ENCODE peak calls at places on chromosome 7, in six cellular contexts. J, I, S, X, Q and U are unnamed samples.
A peak's percentile ranks its signal among the peaks of the same experiment; 100 is the strongest.

GRCh38 chr7:124060528-124060927 is 27.7 kb upstream of the TMEM229A start:
- DNase-seq in J (no peak), S (no peak), X (no peak), Q (no peak), I (no peak), U (no peak)

GRCh38 chr7:45645141-45645969 is 71.2 kb downstream of the ADCY1 start:
- DNase-seq in X (no peak), S (no peak), I (no peak), Q (no peak), J (no peak), U (no peak)

GRCh38 chr7:91264924-91265681 is 870 bp downstream of the FZD1 start:
- DNase-seq in Q (peak; percentile 46), S (peak; percentile 42), I (no peak), X (peak; percentile 56), J (peak; percentile 69), U (no peak)

GRCh38 chr7:158549176-158549833 is 38.3 kb downstream of the PTPRN2 start:
- DNase-seq in S (no peak), I (no peak), X (no peak), Q (no peak), J (no peak), U (no peak)

GRCh38 chr7:101952355-101953247 is 135.2 kb downstream of the CUX1 start:
- DNase-seq in Q (no peak), J (peak; percentile 14), I (no peak), S (no peak), X (no peak), U (no peak)

GRCh38 chr7:20112646-20113045 is 104.5 kb downstream of the MACC1 start:
- DNase-seq in S (no peak), J (no peak), X (no peak), I (no peak), Q (no peak), U (no peak)

GRCh38 chr7:99923200-99923599 is 3.9 kb upstream of the TRIM4 start:
- DNase-seq in Q (no peak), X (no peak), J (no peak), S (no peak), I (no peak), U (no peak)

GRCh38 chr7:33107136-33108066 is 1.8 kb downstream of the RP9 start:
- DNase-seq in Q (peak; percentile 74), X (no peak), I (peak; percentile 6), J (peak; percentile 50), S (peak; percentile 63), U (peak; percentile 23)

GRCh38 chr7:28799619-28800018 is 158.5 kb downstream of the TRIL start:
- DNase-seq in Q (no peak), J (no peak), X (no peak), S (no peak), I (no peak), U (no peak)

GRCh38 chr7:143882020-143882610 is 19.9 kb downstream of the TCAF1 start:
- DNase-seq in J (no peak), S (no peak), X (peak; percentile 25), Q (no peak), I (no peak), U (no peak)

GRCh38 chr7:34260282-34260681 is 354.9 kb downstream of the BMPER start:
- DNase-seq in Q (no peak), J (no peak), X (no peak), I (no peak), S (peak; percentile 73), U (no peak)

GRCh38 chr7:116354546-116355422 is 144.4 kb downstream of the TES start:
- DNase-seq in S (peak; percentile 98), Q (no peak), J (no peak), X (no peak), I (no peak), U (no peak)

GRCh38 chr7:44508328-44508990 is 18.0 kb upstream of the NUDCD3 start:
- DNase-seq in J (peak; percentile 50), S (no peak), I (no peak), X (no peak), Q (peak; percentile 5), U (no peak)

GRCh38 chr7:38306136-38306535 is 32.7 kb upstream of the TARP start:
- DNase-seq in J (no peak), S (peak; percentile 69), X (no peak), Q (no peak), I (no peak), U (no peak)

GRCh38 chr7:81195033-81195432 is 276.2 kb upstream of the SEMA3C start:
- DNase-seq in Q (no peak), S (no peak), J (no peak), X (no peak), I (no peak), U (no peak)

GRCh38 chr7:46206474-46207060 is 285.5 kb upstream of the IGFBP3 start:
- DNase-seq in J (no peak), Q (no peak), I (no peak), S (no peak), X (peak; percentile 62), U (no peak)

GRCh38 chr7:100965723-100966541 is 3.4 kb upstream of the MUC12 start:
- DNase-seq in J (peak; percentile 68), S (peak; percentile 69), Q (peak; percentile 40), I (peak; percentile 65), X (peak; percentile 96), U (peak; percentile 63)

GRCh38 chr7:28292826-28293528 is 112.4 kb upstream of the JAZF1 start:
- DNase-seq in J (no peak), X (no peak), I (no peak), Q (no peak), S (no peak), U (no peak)

GRCh38 chr7:73606801-73607691 is 17.3 kb downstream of the MLXIPL start:
- DNase-seq in I (peak; percentile 74), S (no peak), X (peak; percentile 88), Q (peak; percentile 74), J (peak; percentile 27), U (peak; percentile 73)

GRCh38 chr7:97015787-97016391 is 8.7 kb downstream of the DLX5 start:
- DNase-seq in S (no peak), J (no peak), I (no peak), Q (no peak), X (no peak), U (no peak)

GRCh38 chr7:148390381-148390780 is 200.2 kb upstream of the C7orf33 start:
- DNase-seq in Q (no peak), S (no peak), I (no peak), X (no peak), J (no peak), U (no peak)

GRCh38 chr7:83476501-83476900 is 172.4 kb downstream of the SEMA3E start:
- DNase-seq in S (no peak), Q (no peak), X (no peak), I (no peak), J (no peak), U (no peak)

GRCh38 chr7:31811650-31812461 is 124.8 kb downstream of the PPP1R17 start:
- DNase-seq in J (peak; percentile 81), S (peak; percentile 64), X (no peak), I (no peak), Q (no peak), U (no peak)

GRCh38 chr7:12299367-12299766 is 88.3 kb downstream of the TMEM106B start:
- DNase-seq in J (no peak), X (no peak), Q (no peak), S (no peak), I (no peak), U (no peak)

GRCh38 chr7:155953501-155953778 is 141.2 kb upstream of the SHH start:
- DNase-seq in X (no peak), J (no peak), Q (no peak), I (no peak), S (no peak), U (no peak)

GRCh38 chr7:50822716-50823115 is 40.0 kb upstream of the GRB10 start:
- DNase-seq in X (no peak), I (no peak), Q (no peak), S (no peak), J (no peak), U (no peak)

GRCh38 chr7:80806653-80807052 is 112.2 kb downstream of the SEMA3C start:
- DNase-seq in J (no peak), X (no peak), Q (no peak), S (no peak), I (no peak), U (no peak)

GRCh38 chr7:30835396-30835915 is 64.2 kb downstream of the MINDY4 start:
- DNase-seq in I (no peak), Q (no peak), J (no peak), X (no peak), S (no peak), U (no peak)

GRCh38 chr7:126801738-126802137 is 451.0 kb downstream of the GRM8 start:
- DNase-seq in J (no peak), I (no peak), Q (no peak), X (no peak), S (no peak), U (no peak)

GRCh38 chr7:16066805-16067459 is 354.4 kb downstream of the CRPPA start:
- DNase-seq in Q (no peak), J (no peak), S (no peak), I (no peak), X (no peak), U (no peak)

GRCh38 chr7:40647719-40648118 is 512.9 kb downstream of the SUGCT start:
- DNase-seq in J (no peak), S (no peak), X (no peak), I (no peak), Q (no peak), U (no peak)

GRCh38 chr7:51263631-51264484 is 52.8 kb downstream of the COBL start:
- DNase-seq in Q (no peak), I (no peak), S (no peak), X (no peak), J (no peak), U (no peak)

GRCh38 chr7:137657476-137658193 is 189.1 kb downstream of the DGKI start:
- DNase-seq in I (no peak), J (no peak), S (no peak), Q (no peak), X (no peak), U (no peak)

GRCh38 chr7:91089382-91089963 is 174.8 kb upstream of the FZD1 start:
- DNase-seq in X (peak; percentile 17), Q (peak; percentile 45), J (no peak), S (peak; percentile 39), I (no peak), U (no peak)

GRCh38 chr7:22751341-22751740 is 24.3 kb downstream of the IL6 start:
- DNase-seq in J (no peak), S (no peak), Q (no peak), I (no peak), X (no peak), U (no peak)

GRCh38 chr7:149732111-149732561 is 41.3 kb downstream of the ZNF467 start:
- DNase-seq in Q (no peak), J (peak; percentile 47), X (no peak), S (no peak), I (no peak), U (no peak)

GRCh38 chr7:106421181-106421762 is 136.5 kb upstream of the NAMPT start:
- DNase-seq in J (peak; percentile 95), S (peak; percentile 71), X (no peak), Q (no peak), I (no peak), U (no peak)

GRCh38 chr7:127089146-127089545 is 163.6 kb downstream of the GRM8 start:
- DNase-seq in Q (no peak), S (no peak), I (no peak), X (no peak), J (no peak), U (no peak)

GRCh38 chr7:1505731-1506550 is 1.8 kb upstream of the INTS1 start:
- DNase-seq in X (peak; percentile 61), I (no peak), J (peak; percentile 90), S (no peak), Q (peak; percentile 92), U (no peak)

GRCh38 chr7:132492841-132493445 is 83.3 kb downstream of the PLXNA4 start:
- DNase-seq in X (no peak), J (no peak), S (no peak), Q (no peak), I (no peak), U (no peak)